ENCODE peak calls at places on chromosome 10, in four cellular contexts. B is H1, V is GM12878, K is HCT116. D is an unnamed sample.

GRCh38 chr10:99927719-99928280 is 81.9 kb downstream of the DNMBP start:
- DNase-seq in B (no peak), V (no peak), K (no peak), D (no peak)

GRCh38 chr10:90447836-90448235 is 410.0 kb downstream of the HTR7 start:
- DNase-seq in B (no peak), V (no peak), K (no peak), D (no peak)

GRCh38 chr10:90847436-90847835 is 10.4 kb downstream of the HTR7 start:
- DNase-seq in B (no peak), V (no peak), K (peak; percentile 71), D (no peak)

GRCh38 chr10:118965636-118966035 is 63.9 kb upstream of the NANOS1 start:
- DNase-seq in B (no peak), V (no peak), K (no peak), D (no peak)

GRCh38 chr10:69968830-69969229 is 83.8 kb upstream of the MACROH2A2 start:
- DNase-seq in B (peak; percentile 45), V (no peak), K (peak; percentile 13), D (peak; percentile 77)

GRCh38 chr10:118278649-118279048 is 63.5 kb downstream of the FAM204A start:
- DNase-seq in B (no peak), V (no peak), K (no peak), D (no peak)

GRCh38 chr10:131018886-131019500 is 292.5 kb downstream of the TCERG1L start:
- DNase-seq in B (no peak), V (no peak), K (no peak), D (no peak)

GRCh38 chr10:73641272-73642060 is at the start of gene MYOZ1:
- DNase-seq in B (no peak), V (no peak), K (no peak), D (peak; percentile 46)

GRCh38 chr10:62818426-62819011 is 2.4 kb upstream of the EGR2 start:
- DNase-seq in B (peak; percentile 81), V (no peak), K (no peak), D (no peak)

GRCh38 chr10:95814011-95814727 is 58.2 kb downstream of the ENTPD1 start:
- DNase-seq in B (no peak), V (no peak), K (no peak), D (no peak)

GRCh38 chr10:133336131-133337078 is at the start of gene CALY:
- DNase-seq in B (peak; percentile 77), V (no peak), K (no peak), D (no peak)

GRCh38 chr10:12358863-12359647 is 9.7 kb downstream of the CAMK1D start:
- DNase-seq in B (no peak), V (no peak), K (no peak), D (no peak)
- TF ChIP-seq JUND in B (no peak), V (no peak), K (no peak), D (no peak)

DNA sequence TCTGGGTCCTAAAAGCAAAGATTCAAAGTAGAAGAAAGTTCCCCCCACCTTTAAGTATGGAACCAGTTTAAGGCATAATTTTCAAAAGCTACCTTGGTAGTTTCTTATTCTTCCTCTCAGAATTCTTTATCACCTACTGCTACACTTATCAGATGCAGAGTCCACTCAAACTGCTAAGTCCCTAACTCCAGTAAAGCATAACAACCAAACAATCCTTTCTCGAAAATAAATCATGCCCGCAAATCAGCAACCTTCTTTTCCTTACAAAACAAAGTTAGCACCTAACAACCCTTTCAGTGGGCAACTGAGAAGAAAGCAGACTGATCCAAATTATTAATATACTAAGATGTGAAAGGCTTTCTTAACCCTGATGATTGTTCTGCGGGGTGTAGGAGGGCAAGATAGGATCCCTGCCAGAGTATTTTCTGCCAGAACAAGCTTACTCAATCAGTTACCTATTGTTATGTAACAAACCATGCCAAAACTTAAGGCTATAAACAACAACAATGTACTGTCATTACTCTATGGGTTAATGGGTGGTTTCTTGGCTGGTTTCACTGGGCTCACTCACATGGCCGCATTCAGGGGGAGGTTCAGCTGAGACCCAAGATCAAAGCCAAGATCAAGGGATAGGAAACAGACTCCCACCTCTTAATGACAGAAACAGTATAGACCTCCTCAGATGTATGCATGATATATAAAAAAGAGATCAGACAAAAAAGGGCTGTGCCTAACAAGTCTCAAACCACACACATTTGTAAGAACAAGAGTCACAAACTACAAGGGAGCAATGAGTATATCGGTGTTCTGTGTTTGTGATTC is 42.0 kb downstream of the CCDC6 start:
- DNase-seq in B (no peak), V (no peak), K (no peak), D (no peak)
- TF ChIP-seq JUND in B (no peak), V (no peak), K (no peak), D (no peak)

DNA sequence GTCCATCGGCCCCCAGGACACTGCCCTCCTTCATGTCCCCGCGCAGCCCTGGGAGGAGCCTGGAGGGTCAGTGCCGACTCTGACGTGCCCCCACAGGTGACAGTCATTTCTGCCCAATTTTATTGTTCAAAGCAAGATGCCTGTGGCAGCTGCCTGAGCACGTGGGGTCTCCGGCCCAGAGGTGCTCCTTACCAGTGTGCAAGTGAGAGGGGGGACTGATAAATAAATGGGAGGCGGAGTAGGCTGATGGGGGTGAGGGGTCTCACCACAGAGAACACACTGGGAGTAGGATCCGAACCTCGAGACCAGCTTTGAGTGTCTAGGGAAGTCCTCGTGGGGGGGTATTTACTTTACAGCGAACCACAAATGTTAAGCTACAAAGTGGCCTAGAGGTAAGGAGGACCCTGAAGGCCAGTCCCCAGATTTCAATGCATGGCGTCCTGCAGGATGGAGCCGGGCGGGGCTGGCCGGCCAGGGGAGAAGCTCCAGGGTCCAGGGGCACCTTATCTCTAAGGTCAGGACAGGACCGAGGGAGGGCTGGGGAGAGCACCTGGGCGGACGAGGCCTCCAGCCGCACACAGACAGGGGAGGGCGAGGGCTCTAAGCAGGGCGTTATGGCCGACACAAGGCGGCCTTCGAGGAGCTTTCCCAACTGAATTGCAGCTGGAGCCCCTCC is 96.2 kb upstream of the DIP2C start:
- DNase-seq in B (no peak), V (no peak), K (no peak), D (no peak)
- TF ChIP-seq JUND in B (no peak), V (no peak), K (no peak), D (no peak)

GRCh38 chr10:126127630-126128029 is 231.3 kb downstream of the FANK1 start:
- DNase-seq in B (no peak), V (no peak), K (no peak), D (no peak)

GRCh38 chr10:126124923-126125322 is 228.6 kb downstream of the FANK1 start:
- DNase-seq in B (no peak), V (no peak), K (no peak), D (no peak)

GRCh38 chr10:126124044-126124443 is 227.7 kb downstream of the FANK1 start:
- DNase-seq in B (no peak), V (no peak), K (no peak), D (no peak)

GRCh38 chr10:126126856-126127255 is 230.5 kb downstream of the FANK1 start:
- DNase-seq in B (no peak), V (no peak), K (no peak), D (no peak)

GRCh38 chr10:126126023-126126422 is 229.7 kb downstream of the FANK1 start:
- DNase-seq in B (no peak), V (no peak), K (no peak), D (no peak)
- TF ChIP-seq JUND in B (no peak), V (no peak), K (no peak), D (no peak)

D was measured in T47D.